ENCODE peak calls at places on chromosomes 5 and 9, in eight cellular contexts. One of them, this sample, is unnamed.

GRCh38 chr5:107367919-107368318 is 302.8 kb downstream of the EFNA5 start:
- DNase-seq in K562: no peak
- DNase-seq in endodermal cell: no peak
- DNase-seq in cardiac muscle cell: no peak
- DNase-seq in upper lobe of right lung: no peak
- DNase-seq in psoas muscle: no peak
- DNase-seq in RWPE1: no peak
- DNase-seq in prostate gland: no peak
- DNase-seq in this sample: no peak

GRCh38 chr5:534006-534742 is 9.9 kb upstream of the SLC9A3 start:
- DNase-seq in K562: no peak
- DNase-seq in endodermal cell: no peak
- DNase-seq in cardiac muscle cell: no peak
- DNase-seq in upper lobe of right lung: peak; percentile 64
- DNase-seq in psoas muscle: peak; percentile 3
- DNase-seq in RWPE1: no peak
- DNase-seq in prostate gland: no peak
- DNase-seq in this sample: no peak

GRCh38 chr5:32193591-32193990 is 19.5 kb upstream of the GOLPH3 start:
- DNase-seq in K562: no peak
- DNase-seq in endodermal cell: no peak
- DNase-seq in cardiac muscle cell: peak; percentile 95
- DNase-seq in upper lobe of right lung: peak; percentile 90
- DNase-seq in psoas muscle: peak; percentile 73
- DNase-seq in RWPE1: no peak
- DNase-seq in prostate gland: peak; percentile 98
- DNase-seq in this sample: no peak

GRCh38 chr5:169744336-169744735 is 107.3 kb downstream of the DOCK2 start:
- DNase-seq in K562: no peak
- DNase-seq in endodermal cell: no peak
- DNase-seq in cardiac muscle cell: no peak
- DNase-seq in upper lobe of right lung: no peak
- DNase-seq in psoas muscle: no peak
- DNase-seq in RWPE1: no peak
- DNase-seq in prostate gland: peak; percentile 65
- DNase-seq in this sample: no peak

GRCh38 chr9:34328500-34328982 is 527 bp downstream of the KIF24 start:
- DNase-seq in K562: peak; percentile 26
- DNase-seq in endodermal cell: no peak
- DNase-seq in cardiac muscle cell: peak; percentile 44
- DNase-seq in upper lobe of right lung: no peak
- DNase-seq in psoas muscle: no peak
- DNase-seq in RWPE1: peak; percentile 39
- DNase-seq in prostate gland: no peak
- DNase-seq in this sample: no peak

GRCh38 chr9:122406264-122406890 is 35.6 kb downstream of the PTGS1 start:
- DNase-seq in K562: no peak
- DNase-seq in endodermal cell: no peak
- DNase-seq in cardiac muscle cell: no peak
- DNase-seq in upper lobe of right lung: no peak
- DNase-seq in psoas muscle: no peak
- DNase-seq in RWPE1: no peak
- DNase-seq in prostate gland: no peak
- DNase-seq in this sample: no peak

GRCh38 chr9:126499005-126499910 is 114.5 kb upstream of the LMX1B start:
- DNase-seq in K562: peak; percentile 64
- DNase-seq in endodermal cell: peak; percentile 85
- DNase-seq in cardiac muscle cell: peak; percentile 45
- DNase-seq in upper lobe of right lung: peak; percentile 75
- DNase-seq in psoas muscle: no peak
- DNase-seq in RWPE1: peak; percentile 70
- DNase-seq in prostate gland: no peak
- DNase-seq in this sample: peak; percentile 74

GRCh38 chr5:79235222-79235577 is 731 bp upstream of the JMY start:
- DNase-seq in K562: no peak
- DNase-seq in endodermal cell: no peak
- DNase-seq in cardiac muscle cell: peak; percentile 58
- DNase-seq in upper lobe of right lung: no peak
- DNase-seq in psoas muscle: no peak
- DNase-seq in RWPE1: peak; percentile 40
- DNase-seq in prostate gland: no peak
- DNase-seq in this sample: no peak

GRCh38 chr5:126884269-126884819 is 107.4 kb downstream of the LMNB1 start:
- DNase-seq in K562: peak; percentile 90
- DNase-seq in endodermal cell: no peak
- DNase-seq in cardiac muscle cell: peak; percentile 81
- DNase-seq in upper lobe of right lung: no peak
- DNase-seq in psoas muscle: no peak
- DNase-seq in RWPE1: peak; percentile 66
- DNase-seq in prostate gland: no peak
- DNase-seq in this sample: no peak

GRCh38 chr9:135864447-135865049 is 42.8 kb downstream of the CAMSAP1 start:
- DNase-seq in K562: peak; percentile 68
- DNase-seq in endodermal cell: peak; percentile 95
- DNase-seq in cardiac muscle cell: peak; percentile 65
- DNase-seq in upper lobe of right lung: no peak
- DNase-seq in psoas muscle: peak; percentile 64
- DNase-seq in RWPE1: peak; percentile 81
- DNase-seq in prostate gland: peak; percentile 19
- DNase-seq in this sample: peak; percentile 77

GRCh38 chr9:99221266-99221622 is 498 bp downstream of the ALG2 start:
- DNase-seq in K562: no peak
- DNase-seq in endodermal cell: no peak
- DNase-seq in cardiac muscle cell: no peak
- DNase-seq in upper lobe of right lung: no peak
- DNase-seq in psoas muscle: no peak
- DNase-seq in RWPE1: no peak
- DNase-seq in prostate gland: peak; percentile 5
- DNase-seq in this sample: no peak

GRCh38 chr5:95042040-95042439 is 242.9 kb downstream of the MCTP1 start:
- DNase-seq in K562: no peak
- DNase-seq in endodermal cell: no peak
- DNase-seq in cardiac muscle cell: no peak
- DNase-seq in upper lobe of right lung: no peak
- DNase-seq in psoas muscle: no peak
- DNase-seq in RWPE1: no peak
- DNase-seq in prostate gland: no peak
- DNase-seq in this sample: no peak

GRCh38 chr9:73152445-73152844 is 780 bp downstream of the ANXA1 start:
- DNase-seq in K562: no peak
- DNase-seq in endodermal cell: no peak
- DNase-seq in cardiac muscle cell: peak; percentile 65
- DNase-seq in upper lobe of right lung: no peak
- DNase-seq in psoas muscle: no peak
- DNase-seq in RWPE1: peak; percentile 62
- DNase-seq in prostate gland: no peak
- DNase-seq in this sample: no peak

GRCh38 chr9:121688149-121688680 is 36.8 kb downstream of the DAB2IP start:
- DNase-seq in K562: no peak
- DNase-seq in endodermal cell: no peak
- DNase-seq in cardiac muscle cell: no peak
- DNase-seq in upper lobe of right lung: peak; percentile 38
- DNase-seq in psoas muscle: no peak
- DNase-seq in RWPE1: no peak
- DNase-seq in prostate gland: no peak
- DNase-seq in this sample: no peak

GRCh38 chr9:72598639-72599038 is 77.2 kb downstream of the TMC1 start:
- DNase-seq in K562: no peak
- DNase-seq in endodermal cell: no peak
- DNase-seq in cardiac muscle cell: no peak
- DNase-seq in upper lobe of right lung: no peak
- DNase-seq in psoas muscle: no peak
- DNase-seq in RWPE1: no peak
- DNase-seq in prostate gland: no peak
- DNase-seq in this sample: no peak

GRCh38 chr5:88785396-88786216 is 97.4 kb downstream of the MEF2C start:
- DNase-seq in K562: no peak
- DNase-seq in endodermal cell: no peak
- DNase-seq in cardiac muscle cell: peak; percentile 93
- DNase-seq in upper lobe of right lung: no peak
- DNase-seq in psoas muscle: no peak
- DNase-seq in RWPE1: peak; percentile 80
- DNase-seq in prostate gland: peak; percentile 10
- DNase-seq in this sample: no peak

GRCh38 chr5:148660346-148660660 is 6.0 kb upstream of the HTR4 start:
- DNase-seq in K562: peak; percentile 22
- DNase-seq in endodermal cell: no peak
- DNase-seq in cardiac muscle cell: no peak
- DNase-seq in upper lobe of right lung: no peak
- DNase-seq in psoas muscle: no peak
- DNase-seq in RWPE1: no peak
- DNase-seq in prostate gland: no peak
- DNase-seq in this sample: no peak

GRCh38 chr9:107174441-107174840 is 108.6 kb upstream of the RAD23B start:
- DNase-seq in K562: no peak
- DNase-seq in endodermal cell: no peak
- DNase-seq in cardiac muscle cell: peak; percentile 63
- DNase-seq in upper lobe of right lung: no peak
- DNase-seq in psoas muscle: no peak
- DNase-seq in RWPE1: no peak
- DNase-seq in prostate gland: no peak
- DNase-seq in this sample: no peak

GRCh38 chr9:33446507-33447403 is 638 bp downstream of the AQP3 start:
- DNase-seq in K562: peak; percentile 84
- DNase-seq in endodermal cell: peak; percentile 75
- DNase-seq in cardiac muscle cell: peak; percentile 54
- DNase-seq in upper lobe of right lung: peak; percentile 88
- DNase-seq in psoas muscle: peak; percentile 61
- DNase-seq in RWPE1: peak; percentile 78
- DNase-seq in prostate gland: peak; percentile 34
- DNase-seq in this sample: peak; percentile 78

GRCh38 chr5:112253478-112254250 is 165.4 kb downstream of the EPB41L4A start:
- DNase-seq in K562: no peak
- DNase-seq in endodermal cell: no peak
- DNase-seq in cardiac muscle cell: peak; percentile 86
- DNase-seq in upper lobe of right lung: no peak
- DNase-seq in psoas muscle: peak; percentile 35
- DNase-seq in RWPE1: peak; percentile 60
- DNase-seq in prostate gland: peak; percentile 26
- DNase-seq in this sample: no peak

GRCh38 chr5:39732166-39732565 is 307.4 kb upstream of the DAB2 start:
- DNase-seq in K562: no peak
- DNase-seq in endodermal cell: no peak
- DNase-seq in cardiac muscle cell: no peak
- DNase-seq in upper lobe of right lung: no peak
- DNase-seq in psoas muscle: no peak
- DNase-seq in RWPE1: no peak
- DNase-seq in prostate gland: no peak
- DNase-seq in this sample: no peak
- TF ChIP-seq CTCF in K562: no peak
- TF ChIP-seq CTCF in endodermal cell: no peak
- TF ChIP-seq CTCF in cardiac muscle cell: no peak
- TF ChIP-seq CTCF in upper lobe of right lung: no peak
- TF ChIP-seq CTCF in psoas muscle: no peak
- TF ChIP-seq CTCF in RWPE1: no peak
- TF ChIP-seq CTCF in prostate gland: no peak
- TF ChIP-seq CTCF in this sample: no peak

DNA sequence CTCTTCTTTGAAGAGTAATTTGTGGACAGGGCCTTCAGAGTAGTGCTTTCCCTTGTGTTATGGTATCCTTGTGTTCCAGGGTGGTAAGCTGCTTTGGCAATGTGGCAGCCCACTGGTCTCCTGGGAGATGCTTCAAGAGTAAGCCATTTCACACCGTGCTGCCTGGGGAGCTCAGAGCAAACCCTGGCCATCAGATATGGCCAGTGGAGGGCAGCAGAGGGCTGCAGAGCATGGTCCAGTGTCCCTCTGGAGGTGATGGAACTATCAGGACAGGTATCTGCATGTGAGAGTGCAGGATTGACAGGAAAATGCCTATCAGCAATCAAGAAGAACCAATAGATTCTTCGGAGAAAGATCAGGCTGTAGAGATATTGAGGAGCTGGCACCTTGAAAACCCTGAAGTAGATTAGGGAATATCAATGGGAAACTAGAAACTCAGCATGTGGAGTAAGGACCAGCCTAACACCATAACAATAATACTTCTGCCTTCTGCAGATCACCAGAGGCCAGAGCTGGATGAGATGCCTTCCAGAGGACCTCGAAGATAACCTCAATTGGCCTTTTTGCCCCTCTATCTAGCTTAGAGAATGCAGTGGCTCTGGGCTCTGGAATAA is 90.8 kb downstream of the PLPPR1 start:
- DNase-seq in K562: peak; percentile 35
- DNase-seq in endodermal cell: peak; percentile 96
- DNase-seq in cardiac muscle cell: peak; percentile 25
- DNase-seq in upper lobe of right lung: peak; percentile 74
- DNase-seq in psoas muscle: peak; percentile 21
- DNase-seq in RWPE1: peak; percentile 57
- DNase-seq in prostate gland: peak; percentile 51
- DNase-seq in this sample: peak; percentile 37
- TF ChIP-seq CTCF in K562: peak; percentile 54
- TF ChIP-seq CTCF in endodermal cell: peak; percentile 97
- TF ChIP-seq CTCF in cardiac muscle cell: peak; percentile 71
- TF ChIP-seq CTCF in upper lobe of right lung: peak; percentile 64
- TF ChIP-seq CTCF in psoas muscle: peak; percentile 45
- TF ChIP-seq CTCF in RWPE1: peak; percentile 80
- TF ChIP-seq CTCF in prostate gland: peak; percentile 66
- TF ChIP-seq CTCF in this sample: peak; percentile 87

GRCh38 chr9:1619915-1620705 is 395.0 kb upstream of the SMARCA2 start:
- DNase-seq in K562: no peak
- DNase-seq in endodermal cell: no peak
- DNase-seq in cardiac muscle cell: peak; percentile 18
- DNase-seq in upper lobe of right lung: no peak
- DNase-seq in psoas muscle: no peak
- DNase-seq in RWPE1: peak; percentile 5
- DNase-seq in prostate gland: no peak
- DNase-seq in this sample: no peak
- TF ChIP-seq CTCF in K562: no peak
- TF ChIP-seq CTCF in endodermal cell: peak; percentile 70
- TF ChIP-seq CTCF in cardiac muscle cell: peak; percentile 16
- TF ChIP-seq CTCF in upper lobe of right lung: peak; percentile 16
- TF ChIP-seq CTCF in psoas muscle: peak; percentile 25
- TF ChIP-seq CTCF in RWPE1: peak; percentile 50
- TF ChIP-seq CTCF in prostate gland: no peak
- TF ChIP-seq CTCF in this sample: no peak

GRCh38 chr5:153818626-153819025 is 220.1 kb downstream of the FAM114A2 start:
- DNase-seq in K562: no peak
- DNase-seq in endodermal cell: no peak
- DNase-seq in cardiac muscle cell: no peak
- DNase-seq in upper lobe of right lung: no peak
- DNase-seq in psoas muscle: no peak
- DNase-seq in RWPE1: peak; percentile 41
- DNase-seq in prostate gland: no peak
- DNase-seq in this sample: no peak

GRCh38 chr5:153813871-153814270 is 224.8 kb downstream of the FAM114A2 start:
- DNase-seq in K562: no peak
- DNase-seq in endodermal cell: no peak
- DNase-seq in cardiac muscle cell: no peak
- DNase-seq in upper lobe of right lung: no peak
- DNase-seq in psoas muscle: no peak
- DNase-seq in RWPE1: no peak
- DNase-seq in prostate gland: no peak
- DNase-seq in this sample: no peak

DNA sequence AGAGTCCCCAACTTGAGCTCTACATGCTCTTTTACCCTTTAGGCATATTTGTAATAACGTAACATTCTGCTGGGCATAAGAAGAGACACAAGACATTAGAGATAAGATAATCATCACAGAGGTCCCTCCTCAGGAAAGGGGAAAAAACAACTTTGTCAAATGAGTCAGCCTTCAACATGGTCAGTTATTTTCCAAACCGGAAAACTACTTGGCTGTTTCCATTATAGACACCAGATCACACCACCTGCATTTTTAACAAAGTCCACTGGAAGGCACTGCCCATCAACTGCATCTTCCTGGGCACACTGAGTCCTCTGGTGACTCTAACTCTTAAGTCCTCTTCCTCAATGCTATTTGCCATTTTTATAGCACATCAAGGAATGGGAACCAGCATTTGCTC is 221.8 kb downstream of the FAM114A2 start:
- DNase-seq in K562: no peak
- DNase-seq in endodermal cell: no peak
- DNase-seq in cardiac muscle cell: no peak
- DNase-seq in upper lobe of right lung: no peak
- DNase-seq in psoas muscle: no peak
- DNase-seq in RWPE1: no peak
- DNase-seq in prostate gland: no peak
- DNase-seq in this sample: no peak
- TF ChIP-seq CTCF in K562: no peak
- TF ChIP-seq CTCF in endodermal cell: peak; percentile 39
- TF ChIP-seq CTCF in cardiac muscle cell: no peak
- TF ChIP-seq CTCF in upper lobe of right lung: peak; percentile 20
- TF ChIP-seq CTCF in psoas muscle: no peak
- TF ChIP-seq CTCF in RWPE1: no peak
- TF ChIP-seq CTCF in prostate gland: no peak
- TF ChIP-seq CTCF in this sample: no peak